ENCODE peak calls at places on chromosomes 12 and 14, in four cellular contexts. F, N, C and O are unnamed samples.

GRCh38 chr14:65356327-65356836 is 56.1 kb upstream of the FUT8 start:
- DNase-seq in F (no peak), N (peak), C (no peak), O (peak)

GRCh38 chr12:65755596-65755978 is 68.7 kb upstream of the HMGA2 start:
- DNase-seq in F (no peak), N (peak), C (no peak), O (no peak)

GRCh38 chr14:90060965-90061848 is 587 bp upstream of the KCNK13 start:
- DNase-seq in F (no peak), N (no peak), C (peak), O (no peak)

GRCh38 chr12:80598004-80598606 is 109.3 kb upstream of the MYF6 start:
- DNase-seq in F (no peak), N (peak), C (no peak), O (no peak)

GRCh38 chr14:94291159-94291905 is 1.7 kb downstream of the SERPINA10 start:
- DNase-seq in F (no peak), N (no peak), C (no peak), O (no peak)

GRCh38 chr12:57066245-57066644 is 12.3 kb downstream of the NEMP1 start:
- DNase-seq in F (no peak), N (no peak), C (no peak), O (no peak)

GRCh38 chr14:68860771-68861170 is 67.9 kb upstream of the ZFP36L1 start:
- DNase-seq in F (no peak), N (no peak), C (no peak), O (no peak)

GRCh38 chr12:102323799-102324198 is 126.2 kb upstream of the PMCH start:
- DNase-seq in F (no peak), N (no peak), C (no peak), O (no peak)

GRCh38 chr14:98138666-98139065 is 1133.3 kb downstream of the BCL11B start:
- DNase-seq in F (peak), N (no peak), C (peak), O (no peak)

GRCh38 chr14:95472819-95473251 is 43.6 kb downstream of the SYNE3 start:
- DNase-seq in F (no peak), N (peak), C (no peak), O (no peak)

GRCh38 chr14:37903561-37904191 is 304.0 kb upstream of the SSTR1 start:
- DNase-seq in F (no peak), N (peak), C (peak), O (no peak)

GRCh38 chr12:6363330-6364036 is 11.9 kb downstream of the SCNN1A start:
- DNase-seq in F (peak), N (peak), C (no peak), O (peak)

GRCh38 chr12:125688223-125688622 is 623.0 kb downstream of the AACS start:
- DNase-seq in F (no peak), N (no peak), C (no peak), O (no peak)

GRCh38 chr14:64721391-64721791 is 17.2 kb downstream of the PLEKHG3 start:
- DNase-seq in F (no peak), N (no peak), C (no peak), O (peak)

GRCh38 chr14:38135096-38135495 is 72.6 kb upstream of the SSTR1 start:
- DNase-seq in F (no peak), N (no peak), C (no peak), O (no peak)

GRCh38 chr14:22794533-22794932 is 20.7 kb downstream of the SLC7A7 start:
- DNase-seq in F (no peak), N (no peak), C (no peak), O (no peak)

GRCh38 chr12:123034865-123035264 is 54.4 kb downstream of the ARL6IP4 start:
- DNase-seq in F (no peak), N (peak), C (no peak), O (no peak)

GRCh38 chr14:101918125-101918989 is 46.0 kb upstream of the DYNC1H1 start:
- DNase-seq in F (no peak), N (no peak), C (no peak), O (no peak)

GRCh38 chr14:34539407-34540180 is at the start of gene EAPP:
- DNase-seq in F (peak), N (peak), C (peak), O (peak)

GRCh38 chr14:88496414-88496813 is 58.4 kb downstream of the PTPN21 start:
- DNase-seq in F (no peak), N (no peak), C (no peak), O (no peak)